ENCODE peak calls at places on chromosomes 11 and 22, in ten cellular contexts. One of them, this sample, is unnamed.

GRCh38 chr11:102592634-102593581 is 32.2 kb downstream of the MMP20 start:
- DNase-seq in HCT116: peak; percentile 64
- DNase-seq in A549: peak; percentile 56
- DNase-seq in brain microvascular endothelial cell: no peak
- DNase-seq in transverse colon: no peak
- DNase-seq in Caco-2: no peak
- DNase-seq in spleen: no peak
- DNase-seq in tibial artery: no peak
- DNase-seq in neural progenitor cell: peak; percentile 58
- DNase-seq in bronchial epithelial cell: peak; percentile 75
- DNase-seq in this sample: no peak

GRCh38 chr11:33959855-33960400 is 68.1 kb upstream of the LMO2 start:
- DNase-seq in HCT116: no peak
- DNase-seq in A549: no peak
- DNase-seq in brain microvascular endothelial cell: no peak
- DNase-seq in transverse colon: no peak
- DNase-seq in Caco-2: no peak
- DNase-seq in spleen: no peak
- DNase-seq in tibial artery: no peak
- DNase-seq in neural progenitor cell: no peak
- DNase-seq in bronchial epithelial cell: no peak
- DNase-seq in this sample: no peak

GRCh38 chr11:129987950-129988349 is 14.7 kb downstream of the PRDM10 start:
- DNase-seq in HCT116: no peak
- DNase-seq in A549: no peak
- DNase-seq in brain microvascular endothelial cell: no peak
- DNase-seq in transverse colon: no peak
- DNase-seq in Caco-2: no peak
- DNase-seq in spleen: no peak
- DNase-seq in tibial artery: no peak
- DNase-seq in neural progenitor cell: no peak
- DNase-seq in bronchial epithelial cell: no peak
- DNase-seq in this sample: no peak

GRCh38 chr11:10770626-10771254 is 19.7 kb downstream of the CTR9 start:
- DNase-seq in HCT116: peak; percentile 29
- DNase-seq in A549: peak; percentile 60
- DNase-seq in brain microvascular endothelial cell: peak; percentile 50
- DNase-seq in transverse colon: peak; percentile 29
- DNase-seq in Caco-2: peak; percentile 59
- DNase-seq in spleen: no peak
- DNase-seq in tibial artery: peak; percentile 44
- DNase-seq in neural progenitor cell: peak; percentile 64
- DNase-seq in bronchial epithelial cell: peak; percentile 55
- DNase-seq in this sample: peak; percentile 19

GRCh38 chr22:42279425-42280020 is 9.1 kb upstream of the TCF20 start:
- DNase-seq in HCT116: no peak
- DNase-seq in A549: no peak
- DNase-seq in brain microvascular endothelial cell: no peak
- DNase-seq in transverse colon: no peak
- DNase-seq in Caco-2: no peak
- DNase-seq in spleen: peak; percentile 48
- DNase-seq in tibial artery: no peak
- DNase-seq in neural progenitor cell: no peak
- DNase-seq in bronchial epithelial cell: no peak
- DNase-seq in this sample: no peak

GRCh38 chr11:18775492-18776292 is 15.9 kb downstream of the PTPN5 start:
- DNase-seq in HCT116: peak; percentile 64
- DNase-seq in A549: peak; percentile 76
- DNase-seq in brain microvascular endothelial cell: peak; percentile 52
- DNase-seq in transverse colon: peak; percentile 76
- DNase-seq in Caco-2: peak; percentile 79
- DNase-seq in spleen: no peak
- DNase-seq in tibial artery: no peak
- DNase-seq in neural progenitor cell: peak; percentile 86
- DNase-seq in bronchial epithelial cell: peak; percentile 56
- DNase-seq in this sample: no peak

GRCh38 chr11:65378928-65379638 is 3.4 kb downstream of the SLC25A45 start:
- DNase-seq in HCT116: no peak
- DNase-seq in A549: no peak
- DNase-seq in brain microvascular endothelial cell: no peak
- DNase-seq in transverse colon: no peak
- DNase-seq in Caco-2: no peak
- DNase-seq in spleen: no peak
- DNase-seq in tibial artery: no peak
- DNase-seq in neural progenitor cell: no peak
- DNase-seq in bronchial epithelial cell: no peak
- DNase-seq in this sample: no peak

GRCh38 chr11:60974726-60975125 is 3.2 kb downstream of the CD6 start:
- DNase-seq in HCT116: no peak
- DNase-seq in A549: no peak
- DNase-seq in brain microvascular endothelial cell: no peak
- DNase-seq in transverse colon: no peak
- DNase-seq in Caco-2: peak; percentile 0
- DNase-seq in spleen: no peak
- DNase-seq in tibial artery: no peak
- DNase-seq in neural progenitor cell: no peak
- DNase-seq in bronchial epithelial cell: no peak
- DNase-seq in this sample: no peak

GRCh38 chr11:118002010-118002540 is 15.9 kb downstream of the IL10RA start:
- DNase-seq in HCT116: no peak
- DNase-seq in A549: no peak
- DNase-seq in brain microvascular endothelial cell: no peak
- DNase-seq in transverse colon: peak; percentile 9
- DNase-seq in Caco-2: peak; percentile 21
- DNase-seq in spleen: peak; percentile 72
- DNase-seq in tibial artery: no peak
- DNase-seq in neural progenitor cell: no peak
- DNase-seq in bronchial epithelial cell: no peak
- DNase-seq in this sample: no peak

GRCh38 chr11:60801194-60801593 is 16.1 kb downstream of the MS4A10 start:
- DNase-seq in HCT116: no peak
- DNase-seq in A549: no peak
- DNase-seq in brain microvascular endothelial cell: no peak
- DNase-seq in transverse colon: no peak
- DNase-seq in Caco-2: no peak
- DNase-seq in spleen: no peak
- DNase-seq in tibial artery: no peak
- DNase-seq in neural progenitor cell: no peak
- DNase-seq in bronchial epithelial cell: no peak
- DNase-seq in this sample: no peak

GRCh38 chr22:23837496-23837859 is 1.3 kb downstream of the DERL3 start:
- DNase-seq in HCT116: no peak
- DNase-seq in A549: no peak
- DNase-seq in brain microvascular endothelial cell: no peak
- DNase-seq in transverse colon: no peak
- DNase-seq in Caco-2: no peak
- DNase-seq in spleen: peak; percentile 80
- DNase-seq in tibial artery: no peak
- DNase-seq in neural progenitor cell: no peak
- DNase-seq in bronchial epithelial cell: no peak
- DNase-seq in this sample: no peak

GRCh38 chr11:19633276-19633675 is 79.4 kb upstream of the NAV2 start:
- DNase-seq in HCT116: no peak
- DNase-seq in A549: no peak
- DNase-seq in brain microvascular endothelial cell: no peak
- DNase-seq in transverse colon: peak; percentile 19
- DNase-seq in Caco-2: no peak
- DNase-seq in spleen: no peak
- DNase-seq in tibial artery: peak; percentile 90
- DNase-seq in neural progenitor cell: no peak
- DNase-seq in bronchial epithelial cell: no peak
- DNase-seq in this sample: no peak

GRCh38 chr22:30843245-30843644 is 125.3 kb downstream of the MORC2 start:
- DNase-seq in HCT116: no peak
- DNase-seq in A549: no peak
- DNase-seq in brain microvascular endothelial cell: no peak
- DNase-seq in transverse colon: no peak
- DNase-seq in Caco-2: no peak
- DNase-seq in spleen: no peak
- DNase-seq in tibial artery: no peak
- DNase-seq in neural progenitor cell: no peak
- DNase-seq in bronchial epithelial cell: no peak
- DNase-seq in this sample: no peak

DNA sequence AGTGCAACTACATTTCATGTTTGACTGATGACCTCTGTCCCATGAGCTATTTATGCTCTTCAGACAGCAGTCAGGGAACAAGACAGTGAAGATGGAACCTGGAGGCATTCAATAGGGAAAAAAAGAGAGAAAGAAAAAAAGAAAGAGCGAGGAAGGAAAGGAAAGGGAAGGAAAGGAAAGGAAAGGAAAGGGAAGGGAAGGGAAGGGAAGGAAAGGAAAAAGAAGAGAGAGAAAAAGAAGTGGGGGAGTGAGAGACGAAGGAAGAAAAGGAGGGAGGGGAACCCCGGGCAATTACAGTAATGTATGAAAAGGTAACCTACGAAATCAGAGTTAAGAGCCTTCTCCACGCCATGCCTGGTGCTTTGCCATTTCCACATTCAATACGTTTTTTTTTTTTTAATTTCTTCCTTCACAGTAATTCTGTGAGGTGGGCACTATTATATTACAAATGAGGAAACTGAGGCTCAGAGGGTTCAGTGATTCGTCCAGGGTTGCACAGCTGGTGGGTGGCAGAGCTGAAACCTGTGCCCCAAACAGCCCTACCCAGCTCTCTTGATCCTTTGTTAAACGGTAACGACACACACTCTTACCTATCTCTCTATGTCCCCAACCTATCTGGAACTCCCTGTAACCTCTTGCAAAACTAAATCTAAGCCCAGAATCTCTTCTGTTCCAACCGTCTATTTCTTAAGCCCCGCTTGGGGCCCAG is 39.3 kb downstream of the ETS1 start:
- DNase-seq in HCT116: no peak
- DNase-seq in A549: no peak
- DNase-seq in brain microvascular endothelial cell: no peak
- DNase-seq in transverse colon: no peak
- DNase-seq in Caco-2: no peak
- DNase-seq in spleen: no peak
- DNase-seq in tibial artery: no peak
- DNase-seq in neural progenitor cell: no peak
- DNase-seq in bronchial epithelial cell: no peak
- DNase-seq in this sample: no peak
- H3K4me3 ChIP-seq in HCT116: no peak overlapping the region
- H3K4me3 ChIP-seq in A549: no peak overlapping the region
- H3K4me3 ChIP-seq in brain microvascular endothelial cell: peak overlapping the region; percentile 51
- H3K4me3 ChIP-seq in transverse colon: peak overlapping the region; percentile 33
- H3K4me3 ChIP-seq in Caco-2: no peak overlapping the region
- H3K4me3 ChIP-seq in spleen: peak overlapping the region; percentile 41
- H3K4me3 ChIP-seq in tibial artery: peak overlapping the region; percentile 55
- H3K4me3 ChIP-seq in neural progenitor cell: peak overlapping the region; percentile 52
- H3K4me3 ChIP-seq in bronchial epithelial cell: peak overlapping the region; percentile 32
- H3K4me3 ChIP-seq in this sample: peak overlapping the region; percentile 32

DNA sequence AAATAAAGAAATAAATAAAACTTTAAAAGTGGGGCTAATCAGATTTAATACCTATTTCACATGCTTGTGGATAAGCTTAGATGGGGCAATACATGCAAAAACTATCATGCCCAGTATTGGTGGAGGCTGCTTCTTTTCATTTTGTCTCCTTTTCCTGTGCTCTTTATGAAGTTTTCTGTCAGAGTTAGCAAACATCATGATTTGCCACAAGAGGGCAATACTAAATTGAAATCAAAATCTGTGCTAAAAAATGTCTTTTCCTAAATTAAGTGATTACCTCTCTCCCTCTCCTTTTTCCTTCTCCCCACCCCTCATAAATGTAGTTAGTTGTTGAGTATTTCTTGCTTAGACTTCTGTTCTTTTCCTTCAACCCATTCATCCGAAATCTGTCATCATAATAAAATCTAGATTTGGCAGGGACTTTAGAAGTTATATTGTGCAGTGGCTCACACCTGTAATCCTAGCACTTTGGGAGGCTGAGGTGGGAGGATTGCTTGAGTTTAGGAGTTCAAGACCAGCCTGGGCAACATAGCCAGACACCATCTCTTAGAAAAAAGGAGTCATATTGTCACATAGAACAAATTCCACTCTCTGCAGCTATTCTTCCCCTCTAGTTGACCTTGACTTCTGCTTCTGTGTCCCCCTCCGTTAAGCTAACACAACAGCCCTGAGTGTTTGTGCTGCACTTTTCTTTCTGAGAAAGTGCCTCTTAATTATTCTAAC is 4.7 kb upstream of the ARHGAP42 start:
- DNase-seq in HCT116: peak; percentile 21
- DNase-seq in A549: peak; percentile 45
- DNase-seq in brain microvascular endothelial cell: no peak
- DNase-seq in transverse colon: no peak
- DNase-seq in Caco-2: no peak
- DNase-seq in spleen: no peak
- DNase-seq in tibial artery: no peak
- DNase-seq in neural progenitor cell: no peak
- DNase-seq in bronchial epithelial cell: peak; percentile 30
- DNase-seq in this sample: no peak
- TF ChIP-seq CTCF in HCT116: peak; percentile 60
- TF ChIP-seq CTCF in A549: peak; percentile 67
- TF ChIP-seq CTCF in brain microvascular endothelial cell: peak; percentile 31
- TF ChIP-seq CTCF in transverse colon: peak; percentile 48
- TF ChIP-seq CTCF in Caco-2: peak; percentile 67
- TF ChIP-seq CTCF in spleen: peak; percentile 14
- TF ChIP-seq CTCF in tibial artery: peak; percentile 50
- TF ChIP-seq CTCF in neural progenitor cell: peak; percentile 52
- TF ChIP-seq CTCF in bronchial epithelial cell: peak; percentile 25
- TF ChIP-seq CTCF in this sample: peak; percentile 25

DNA sequence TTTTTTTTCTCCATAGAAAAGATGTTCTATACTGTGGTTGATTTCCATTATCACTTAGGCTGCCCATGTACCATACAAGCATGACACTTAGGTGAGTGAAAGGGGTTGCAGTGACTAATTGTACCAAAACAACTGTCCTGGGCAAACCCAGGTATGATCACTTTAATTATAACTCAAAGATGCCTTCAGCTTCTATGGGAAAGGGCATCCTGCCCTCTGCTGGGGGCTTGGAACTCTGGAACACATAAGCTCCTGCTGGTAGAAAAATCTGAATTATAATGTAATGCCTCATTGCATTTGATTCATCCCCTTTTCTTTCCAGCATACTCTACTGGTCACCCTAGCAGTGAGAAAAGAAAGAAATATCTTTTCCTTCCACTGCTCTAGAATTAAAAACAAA is 206.3 kb downstream of the DDX10 start:
- DNase-seq in HCT116: no peak
- DNase-seq in A549: peak; percentile 57
- DNase-seq in brain microvascular endothelial cell: peak; percentile 67
- DNase-seq in transverse colon: no peak
- DNase-seq in Caco-2: peak; percentile 55
- DNase-seq in spleen: no peak
- DNase-seq in tibial artery: no peak
- DNase-seq in neural progenitor cell: peak; percentile 41
- DNase-seq in bronchial epithelial cell: peak; percentile 66
- DNase-seq in this sample: peak; percentile 15
- H3K4me3 ChIP-seq in HCT116: no peak overlapping the region
- H3K4me3 ChIP-seq in A549: no peak overlapping the region
- H3K4me3 ChIP-seq in brain microvascular endothelial cell: no peak overlapping the region
- H3K4me3 ChIP-seq in transverse colon: no peak overlapping the region
- H3K4me3 ChIP-seq in Caco-2: no peak overlapping the region
- H3K4me3 ChIP-seq in spleen: no peak overlapping the region
- H3K4me3 ChIP-seq in tibial artery: no peak overlapping the region
- H3K4me3 ChIP-seq in neural progenitor cell: no peak overlapping the region
- H3K4me3 ChIP-seq in bronchial epithelial cell: no peak overlapping the region
- H3K4me3 ChIP-seq in this sample: no peak overlapping the region

DNA sequence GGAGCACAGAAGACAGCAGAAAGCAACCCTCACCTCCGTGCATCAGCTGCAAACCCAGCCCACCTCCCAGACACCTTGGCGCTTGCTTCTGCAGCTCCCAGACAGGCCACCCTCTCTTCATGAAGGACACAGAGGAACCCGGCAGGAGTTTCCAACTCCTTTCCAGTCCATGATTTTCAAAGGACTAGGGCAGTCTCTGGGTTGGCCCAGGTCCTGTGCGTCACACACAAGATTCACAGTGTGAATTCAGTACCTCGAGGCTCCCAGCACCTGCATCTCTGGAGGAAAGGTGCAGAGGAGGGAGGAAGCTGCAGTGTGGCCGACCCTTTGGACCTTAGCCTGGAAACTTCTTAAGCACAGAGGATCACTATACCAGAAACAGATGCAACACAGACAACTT is 61.0 kb upstream of the BID start:
- DNase-seq in HCT116: no peak
- DNase-seq in A549: no peak
- DNase-seq in brain microvascular endothelial cell: no peak
- DNase-seq in transverse colon: no peak
- DNase-seq in Caco-2: no peak
- DNase-seq in spleen: no peak
- DNase-seq in tibial artery: no peak
- DNase-seq in neural progenitor cell: no peak
- DNase-seq in bronchial epithelial cell: no peak
- DNase-seq in this sample: no peak
- TF ChIP-seq CTCF in HCT116: no peak
- TF ChIP-seq CTCF in A549: no peak
- TF ChIP-seq CTCF in brain microvascular endothelial cell: no peak
- TF ChIP-seq CTCF in transverse colon: no peak
- TF ChIP-seq CTCF in Caco-2: no peak
- TF ChIP-seq CTCF in spleen: no peak
- TF ChIP-seq CTCF in tibial artery: no peak
- TF ChIP-seq CTCF in neural progenitor cell: no peak
- TF ChIP-seq CTCF in bronchial epithelial cell: no peak
- TF ChIP-seq CTCF in this sample: no peak